ENCODE peak calls at places on chromosomes 4 and X, in four cellular contexts. C, E, D and G are unnamed samples.

GRCh38 chr4:89221175-89221867 is 86.3 kb downstream of the GPRIN3 start:
- DNase-seq in C (no peak), D (no peak), E (no peak), G (no peak)

GRCh38 chr4:53490161-53490915 is 100.9 kb downstream of the LNX1 start:
- DNase-seq in C (no peak), E (no peak), D (peak), G (no peak)

GRCh38 chr4:153259679-153260078 is 55.4 kb downstream of the TRIM2 start:
- DNase-seq in D (peak), C (no peak), E (no peak), G (no peak)

GRCh38 chr4:22343606-22344005 is 172.3 kb downstream of the ADGRA3 start:
- DNase-seq in D (no peak), C (no peak), E (no peak), G (no peak)

GRCh38 chr4:142519342-142519741 is 326.8 kb downstream of the INPP4B start:
- DNase-seq in D (no peak), C (no peak), E (no peak), G (no peak)

GRCh38 chrX:75522565-75523411 is at the start of gene ZDHHC15:
- DNase-seq in E (no peak), C (peak), D (no peak), G (peak)

GRCh38 chrX:262391-262909 is 18.7 kb upstream of the PLCXD1 start:
- DNase-seq in E (no peak), D (no peak), C (no peak), G (no peak)

GRCh38 chr4:52655505-52655904 is 3.6 kb downstream of the USP46 start:
- DNase-seq in D (no peak), E (no peak), C (no peak), G (no peak)

GRCh38 chr4:146051724-146052396 is 113.2 kb upstream of the ZNF827 start:
- DNase-seq in C (no peak), D (peak), E (no peak), G (no peak)

GRCh38 chr4:81039351-81040174 is 9.1 kb downstream of the BMP3 start:
- DNase-seq in D (no peak), C (no peak), E (no peak), G (no peak)